ENCODE peak calls at places on chromosome 20, in eight cellular contexts. D, Y, K, J, P, U, E and X are unnamed samples.

GRCh38 chr20:63071541-63072181 is 64.9 kb upstream of the BHLHE23 start:
- DNase-seq in U (no peak), D (peak), Y (peak), K (peak), P (no peak), E (peak), J (peak), X (peak)

GRCh38 chr20:10111144-10111771 is 76.5 kb downstream of the ANKEF1 start:
- DNase-seq in D (no peak), Y (no peak), K (no peak), E (peak), J (no peak), U (no peak), P (no peak), X (no peak)

GRCh38 chr20:5886788-5887187 is 63.5 kb downstream of the TRMT6 start:
- DNase-seq in Y (no peak), D (no peak), P (no peak), U (no peak), K (no peak), J (no peak), E (no peak), X (no peak)

GRCh38 chr20:18188446-18188845 is 50.8 kb downstream of the KAT14 start:
- DNase-seq in P (no peak), K (peak), E (no peak), U (no peak), Y (no peak), J (no peak), D (no peak), X (no peak)

GRCh38 chr20:52434041-52434425 is 242.5 kb upstream of the ZFP64 start:
- DNase-seq in U (no peak), D (no peak), K (no peak), J (no peak), E (no peak), Y (no peak), P (no peak), X (no peak)

GRCh38 chr20:61806314-61806713 is 259.4 kb downstream of the TAF4 start:
- DNase-seq in D (peak), U (no peak), K (no peak), Y (no peak), J (no peak), E (peak), P (no peak), X (no peak)

GRCh38 chr20:2130062-2130591 is 28.5 kb downstream of the STK35 start:
- DNase-seq in D (peak), Y (no peak), P (no peak), U (no peak), K (no peak), E (no peak), J (no peak), X (no peak)

GRCh38 chr20:34390769-34391447 is 27.8 kb downstream of the ITCH start:
- DNase-seq in E (peak), D (no peak), U (no peak), Y (no peak), J (peak), P (no peak), K (peak), X (no peak)

GRCh38 chr20:37406010-37406998 is 60.4 kb downstream of the SRC start:
- DNase-seq in E (peak), J (peak), D (no peak), K (no peak), P (peak), U (peak), Y (peak), X (peak)

GRCh38 chr20:46400828-46401477 is 5.5 kb downstream of the ELMO2 start:
- DNase-seq in D (no peak), U (no peak), P (no peak), Y (peak), J (peak), K (peak), E (no peak), X (no peak)

GRCh38 chr20:46558511-46558959 is 8.1 kb upstream of the OCSTAMP start:
- DNase-seq in P (no peak), Y (peak), U (no peak), J (peak), D (no peak), E (no peak), K (peak), X (no peak)

GRCh38 chr20:24469116-24470030 is at the start of gene SYNDIG1:
- DNase-seq in D (no peak), U (no peak), K (peak), P (peak), J (peak), Y (peak), E (no peak), X (peak)

GRCh38 chr20:24653306-24653705 is 183.9 kb downstream of the SYNDIG1 start:
- DNase-seq in J (no peak), K (no peak), Y (no peak), E (no peak), P (no peak), U (no peak), D (peak), X (no peak)

GRCh38 chr20:37492096-37492625 is 28.9 kb upstream of the NNAT start:
- DNase-seq in E (no peak), U (no peak), K (no peak), Y (no peak), P (no peak), D (no peak), J (no peak), X (no peak)

GRCh38 chr20:20327756-20328155 is 40.1 kb upstream of the INSM1 start:
- DNase-seq in J (no peak), U (no peak), K (no peak), Y (no peak), D (no peak), P (no peak), E (no peak), X (no peak)

GRCh38 chr20:11094711-11095110 is 420.9 kb upstream of the JAG1 start:
- DNase-seq in J (no peak), U (no peak), E (no peak), P (no peak), D (no peak), Y (no peak), K (no peak), X (no peak)

GRCh38 chr20:56409521-56409920 is 2.5 kb upstream of the CASS4 start:
- DNase-seq in E (no peak), U (no peak), D (no peak), P (no peak), J (peak), K (peak), Y (no peak), X (no peak)

GRCh38 chr20:18511566-18511965 is 3.8 kb downstream of the SEC23B start:
- DNase-seq in J (no peak), K (no peak), Y (no peak), P (no peak), D (no peak), E (no peak), U (no peak), X (no peak)

GRCh38 chr20:25269833-25270170 is 21.9 kb downstream of the PYGB start:
- DNase-seq in P (no peak), D (peak), Y (no peak), E (peak), J (no peak), U (no peak), K (no peak), X (no peak)

GRCh38 chr20:54293526-54293925 is 85.6 kb downstream of the PFDN4 start:
- DNase-seq in Y (no peak), J (no peak), E (no peak), K (peak), U (no peak), P (no peak), D (no peak), X (no peak)

DNA sequence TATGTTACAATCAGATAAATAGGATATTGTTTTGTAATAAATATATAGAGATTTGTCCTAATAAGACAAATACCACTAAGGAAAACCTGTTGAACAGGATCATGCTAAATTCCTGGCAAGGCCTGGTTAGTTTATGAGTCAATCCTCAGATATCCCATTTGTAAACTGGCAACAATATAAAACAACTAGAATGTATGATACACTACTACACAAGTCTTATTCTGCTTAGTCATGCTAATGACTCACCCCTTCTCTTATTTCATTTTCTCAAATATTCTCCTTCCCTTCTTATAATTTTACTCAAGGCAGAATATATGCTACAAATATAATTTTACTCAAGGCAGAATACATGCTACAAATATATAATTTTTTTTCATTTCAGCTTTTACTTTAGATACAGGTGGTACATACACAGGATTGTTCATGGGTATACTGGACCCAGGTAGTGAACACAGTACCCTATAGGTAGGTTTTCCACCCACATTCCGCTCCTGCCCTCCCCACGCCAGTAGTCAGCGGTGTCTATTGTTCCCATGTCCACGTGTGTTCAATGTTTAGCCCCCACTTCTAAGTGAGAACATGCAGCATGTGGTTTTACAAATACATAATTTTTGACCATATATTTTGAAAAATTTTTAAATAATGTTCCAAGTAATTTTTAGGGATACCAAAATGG is 6.3 kb downstream of the OSER1 start:
- DNase-seq in K (peak), Y (no peak), U (no peak), D (no peak), E (no peak), P (no peak), J (peak), X (no peak)
- TF ChIP-seq CTCF in K (no peak), Y (no peak), U (no peak), D (no peak), E (no peak), P (no peak), J (no peak), X (no peak)

GRCh38 chr20:31712564-31713311 is 9.9 kb downstream of the BCL2L1 start:
- DNase-seq in J (peak), E (peak), P (no peak), U (no peak), Y (peak), D (peak), K (peak), X (no peak)
- TF ChIP-seq CTCF in J (no peak), E (no peak), P (no peak), U (no peak), Y (no peak), D (no peak), K (no peak), X (no peak)

GRCh38 chr20:38985603-38986170 is 23.5 kb downstream of the DHX35 start:
- DNase-seq in D (no peak), J (peak), E (no peak), U (no peak), P (no peak), K (peak), Y (no peak), X (no peak)

GRCh38 chr20:38990728-38991127 is 28.6 kb downstream of the DHX35 start:
- DNase-seq in D (no peak), E (no peak), Y (no peak), K (no peak), P (no peak), U (no peak), J (no peak), X (no peak)

GRCh38 chr20:38985060-38985459 is 22.9 kb downstream of the DHX35 start:
- DNase-seq in E (no peak), K (no peak), J (no peak), Y (no peak), P (no peak), D (no peak), U (no peak), X (no peak)

GRCh38 chr20:38987777-38988176 is 25.6 kb downstream of the DHX35 start:
- DNase-seq in P (no peak), K (no peak), D (no peak), U (peak), E (no peak), J (peak), Y (no peak), X (no peak)

DNA sequence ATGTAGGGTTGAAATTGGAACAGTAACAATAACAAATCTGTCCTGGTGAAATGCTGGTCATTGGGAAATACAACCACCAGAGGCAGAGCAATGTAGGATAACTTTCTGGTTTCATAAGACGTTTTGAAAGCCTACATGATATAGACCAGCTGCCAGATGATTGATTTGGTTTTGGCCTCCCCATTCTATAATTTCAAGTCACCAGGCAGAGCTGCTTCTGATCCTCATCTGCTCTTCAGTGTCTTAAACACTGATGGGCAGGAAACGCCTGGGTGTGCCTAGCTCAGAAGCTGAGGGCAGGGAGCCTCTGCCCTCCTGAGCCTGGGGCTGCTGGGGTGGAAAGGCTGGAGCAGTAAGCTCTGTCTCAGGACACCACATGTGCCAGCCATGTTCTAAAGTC is 24.5 kb downstream of the DHX35 start:
- DNase-seq in J (no peak), K (no peak), D (no peak), P (no peak), Y (no peak), E (no peak), U (no peak), X (no peak)
- TF ChIP-seq CTCF in J (no peak), K (no peak), D (no peak), P (no peak), Y (no peak), E (no peak), U (no peak), X (no peak)

GRCh38 chr20:654427-654770 is 1.4 kb upstream of the SRXN1 start:
- DNase-seq in J (no peak), U (no peak), K (no peak), P (no peak), D (no peak), Y (no peak), E (no peak), X (no peak)

GRCh38 chr20:653590-654426 is 808 bp upstream of the SRXN1 start:
- DNase-seq in J (no peak), D (no peak), U (no peak), P (no peak), Y (no peak), K (no peak), E (no peak), X (no peak)

GRCh38 chr20:652611-653109 is 340 bp downstream of the SRXN1 start:
- DNase-seq in P (no peak), D (peak), Y (no peak), J (no peak), K (peak), U (no peak), E (peak), X (no peak)

GRCh38 chr20:651713-652610 is 1.0 kb downstream of the SRXN1 start:
- DNase-seq in P (no peak), Y (no peak), J (no peak), U (peak), D (no peak), E (no peak), K (no peak), X (no peak)

DNA sequence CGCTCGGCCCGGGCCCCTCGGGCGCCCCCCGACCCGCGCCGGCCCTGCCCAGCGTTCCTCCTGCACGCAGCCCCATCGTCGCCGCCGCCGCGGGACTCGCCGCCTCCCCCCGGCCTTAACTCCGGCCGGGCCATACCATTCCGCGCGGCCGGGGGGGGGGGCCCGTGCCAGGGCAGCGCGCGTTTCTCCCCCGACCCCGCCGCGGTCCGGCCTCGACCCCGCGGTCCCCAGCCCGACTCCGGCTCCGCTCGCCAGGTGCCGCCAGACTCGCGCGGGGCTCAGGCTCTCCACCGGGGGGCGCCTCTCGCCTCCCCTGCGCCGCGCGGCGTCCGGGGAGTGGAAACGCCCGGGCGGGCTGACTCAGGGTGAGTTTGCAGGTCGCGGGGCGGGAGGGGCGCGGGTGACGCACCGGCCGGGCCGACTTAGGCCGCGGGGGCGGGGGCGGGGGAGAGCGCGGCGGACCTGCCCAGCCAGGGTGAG is at the start of gene SRXN1:
- DNase-seq in U (peak), Y (peak), K (peak), E (peak), J (peak), P (peak), D (peak), X (peak)
- TF ChIP-seq CTCF in U (peak), Y (peak), K (peak), E (peak), J (peak), P (peak), D (peak), X (peak)

GRCh38 chr20:36214684-36215256 is 21.5 kb upstream of the AAR2 start:
- DNase-seq in J (peak), K (peak), E (no peak), P (no peak), U (peak), Y (peak), D (peak), X (no peak)

GRCh38 chr20:36215778-36216177 is 20.5 kb upstream of the AAR2 start:
- DNase-seq in K (no peak), D (peak), U (no peak), J (no peak), Y (no peak), P (no peak), E (no peak), X (no peak)

GRCh38 chr20:36218380-36219064 is 17.8 kb upstream of the AAR2 start:
- DNase-seq in U (no peak), E (no peak), D (peak), K (no peak), Y (no peak), J (no peak), P (no peak), X (no peak)

GRCh38 chr20:36216314-36217025 is 19.8 kb upstream of the AAR2 start:
- DNase-seq in D (peak), Y (no peak), P (no peak), E (no peak), J (no peak), U (no peak), K (no peak), X (no peak)

GRCh38 chr20:36217226-36217625 is 19.1 kb upstream of the AAR2 start:
- DNase-seq in P (no peak), E (no peak), U (no peak), Y (peak), K (no peak), D (peak), J (no peak), X (no peak)
- TF ChIP-seq CTCF in P (peak), E (no peak), U (no peak), Y (peak), K (no peak), D (no peak), J (no peak), X (peak)

GRCh38 chr20:50680106-50680960 is 11.0 kb downstream of the RIPOR3 start:
- DNase-seq in E (no peak), D (no peak), J (peak), P (no peak), K (peak), U (no peak), Y (no peak), X (peak)
- TF ChIP-seq CTCF in E (no peak), D (no peak), J (no peak), P (no peak), K (no peak), U (no peak), Y (no peak), X (no peak)

GRCh38 chr20:50844430-50845100 is 49.7 kb downstream of the BCAS4 start:
- DNase-seq in K (peak), Y (no peak), P (no peak), J (no peak), D (no peak), U (peak), E (no peak), X (no peak)
- TF ChIP-seq CTCF in K (no peak), Y (no peak), P (no peak), J (no peak), D (no peak), U (no peak), E (no peak), X (no peak)